ENCODE peak calls at places on chromosomes 4 and X, in four cellular contexts. N is upper lobe of right lung, M is hepatocyte, B is IMR-90. S is an unnamed sample.

GRCh38 chr4:153934689-153935017 is 145.8 kb upstream of the SFRP2 start:
- DNase-seq in M (no peak), B (no peak), N (no peak), S (no peak)

GRCh38 chr4:129929052-129929451 is 833.1 kb downstream of the C4orf33 start:
- DNase-seq in B (no peak), M (peak; percentile 7), N (no peak), S (no peak)

GRCh38 chr4:39528056-39528465 is 822 bp upstream of the UGDH start:
- DNase-seq in N (no peak), M (no peak), B (peak; percentile 82), S (peak; percentile 54)

GRCh38 chr4:147480891-147481576 is at the start of gene EDNRA:
- DNase-seq in B (peak; percentile 68), M (peak; percentile 54), N (peak; percentile 71), S (no peak)

GRCh38 chr4:2497324-2497723 is 28.4 kb downstream of the RNF4 start:
- DNase-seq in B (no peak), M (no peak), N (no peak), S (no peak)

GRCh38 chrX:41009816-41010187 is 75.4 kb upstream of the USP9X start:
- DNase-seq in B (no peak), M (no peak), N (no peak), S (no peak)

GRCh38 chr4:138887341-138887740 is 128.2 kb upstream of the NOCT start:
- DNase-seq in B (no peak), N (no peak), M (no peak), S (no peak)

GRCh38 chrX:148567229-148567628 is 66.8 kb downstream of the AFF2 start:
- DNase-seq in N (no peak), B (peak; percentile 25), M (peak; percentile 14), S (no peak)

GRCh38 chrX:17967888-17968287 is 106.8 kb upstream of the RAI2 start:
- DNase-seq in B (no peak), N (no peak), M (peak; percentile 38), S (peak; percentile 21)

GRCh38 chr4:108574402-108574801 is 46.0 kb upstream of the RPL34 start:
- DNase-seq in M (no peak), N (no peak), B (no peak), S (no peak)

GRCh38 chr4:41746025-41746439 is 2.5 kb downstream of the PHOX2B start:
- DNase-seq in N (no peak), B (no peak), M (no peak), S (no peak)

GRCh38 chrX:40470830-40471429 is 109.8 kb upstream of the ATP6AP2 start:
- DNase-seq in N (no peak), M (no peak), B (no peak), S (no peak)

GRCh38 chrX:144946696-144947095 is 300.6 kb upstream of the SPANXN1 start:
- DNase-seq in B (no peak), N (no peak), M (no peak), S (no peak)

GRCh38 chr4:26248647-26249046 is 72.2 kb upstream of the RBPJ start:
- DNase-seq in M (no peak), N (no peak), B (peak; percentile 88), S (no peak)

GRCh38 chr4:99655315-99656081 is 2.1 kb downstream of the C4orf54 start:
- DNase-seq in M (no peak), B (peak; percentile 47), N (no peak), S (peak; percentile 91)

GRCh38 chrX:69262036-69262905 is 97.0 kb upstream of the PJA1 start:
- DNase-seq in N (peak; percentile 67), B (peak; percentile 10), M (peak; percentile 43), S (no peak)

GRCh38 chr4:173700650-173701049 is 170.6 kb upstream of the HAND2 start:
- DNase-seq in B (no peak), M (no peak), N (no peak), S (no peak)

GRCh38 chrX:48999030-48999429 is 3.0 kb downstream of the GRIPAP1 start:
- DNase-seq in M (no peak), B (no peak), N (no peak), S (no peak)

GRCh38 chr4:114272226-114272625 is 292.8 kb upstream of the ARSJ start:
- DNase-seq in M (peak; percentile 35), N (no peak), B (peak; percentile 99), S (peak; percentile 98)

GRCh38 chrX:133698298-133698697 is 283.0 kb upstream of the GPC4 start:
- DNase-seq in N (no peak), M (no peak), B (peak; percentile 28), S (peak; percentile 39)

GRCh38 chrX:134908235-134908834 is 82.5 kb upstream of the SMIM10 start:
- DNase-seq in B (peak; percentile 65), N (no peak), M (peak; percentile 18), S (no peak)
- TF ChIP-seq CTCF in B (peak; percentile 42), N (no peak), M (peak; percentile 33), S (no peak)

GRCh38 chr4:864456-865120 is 38.7 kb upstream of the CPLX1 start:
- DNase-seq in M (no peak), N (no peak), B (no peak), S (no peak)
- H3K36me3 ChIP-seq in M (no peaks in the 10 kb centered on the region), N (peaks cover 88% of the 10 kb centered on the region), B (peaks cover 71% of the 10 kb centered on the region), S (peaks cover 25% of the 10 kb centered on the region)

DNA sequence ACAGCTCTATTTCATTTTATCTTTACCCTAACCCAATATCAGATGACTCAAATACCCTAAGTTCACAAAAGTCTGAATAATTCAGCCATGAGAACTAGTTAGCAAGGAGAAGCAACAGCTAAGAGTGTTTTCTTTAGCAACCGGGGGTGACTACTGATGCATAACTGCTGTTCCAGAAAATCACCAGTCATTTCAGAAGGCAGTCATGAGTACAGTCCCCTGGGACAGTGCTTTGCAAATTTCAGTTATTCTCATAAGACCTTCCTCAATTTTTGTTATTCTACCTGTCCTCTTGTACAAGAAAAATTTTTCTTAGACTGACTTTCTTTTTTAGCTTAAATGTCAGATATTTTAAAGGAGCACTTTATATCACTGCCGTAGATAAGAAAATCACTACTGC is 16.4 kb downstream of the BANK1 start:
- DNase-seq in B (no peak), N (no peak), M (no peak), S (no peak)
- H3K4me3 ChIP-seq in B (no peak overlapping the region), N (no peak overlapping the region), M (no peak overlapping the region), S (no peak overlapping the region)

GRCh38 chrX:155938132-155938531 is 57.0 kb downstream of the VAMP7 start:
- DNase-seq in N (no peak), B (no peak), M (no peak), S (no peak)
- TF ChIP-seq CTCF in N (no peak), B (no peak), M (no peak), S (no peak)

S was measured in bronchial epithelial cell.